ENCODE peak calls at places on chromosomes 7 and 10, in seven cellular contexts. One of them, this sample, is unnamed.

GRCh38 chr10:79380918-79381775 is 33.9 kb downstream of the PPIF start:
- DNase-seq in RWPE1: no peak
- DNase-seq in AG04450: no peak
- DNase-seq in mammary epithelial cell: no peak
- DNase-seq in H9: peak
- DNase-seq in dorsolateral prefrontal cortex: peak
- DNase-seq in pancreas: peak
- DNase-seq in this sample: no peak

GRCh38 chr7:26078437-26079362 is 73.3 kb upstream of the NFE2L3 start:
- DNase-seq in dorsolateral prefrontal cortex: peak
- DNase-seq in RWPE1: peak
- DNase-seq in pancreas: peak
- DNase-seq in mammary epithelial cell: peak
- DNase-seq in H9: peak
- DNase-seq in AG04450: no peak
- DNase-seq in this sample: peak

GRCh38 chr10:103564116-103564501 is 70.6 kb downstream of the NEURL1 start:
- DNase-seq in dorsolateral prefrontal cortex: no peak
- DNase-seq in H9: no peak
- DNase-seq in pancreas: no peak
- DNase-seq in AG04450: no peak
- DNase-seq in RWPE1: no peak
- DNase-seq in mammary epithelial cell: no peak
- DNase-seq in this sample: no peak

GRCh38 chr7:130990178-130990832 is 256.3 kb upstream of the KLF14 start:
- DNase-seq in pancreas: no peak
- DNase-seq in H9: no peak
- DNase-seq in RWPE1: no peak
- DNase-seq in mammary epithelial cell: no peak
- DNase-seq in AG04450: no peak
- DNase-seq in dorsolateral prefrontal cortex: no peak
- DNase-seq in this sample: no peak

GRCh38 chr7:25558605-25559004 is 330.3 kb upstream of the NPVF start:
- DNase-seq in mammary epithelial cell: no peak
- DNase-seq in H9: no peak
- DNase-seq in dorsolateral prefrontal cortex: no peak
- DNase-seq in RWPE1: no peak
- DNase-seq in AG04450: no peak
- DNase-seq in pancreas: no peak
- DNase-seq in this sample: no peak

GRCh38 chr10:106931159-106931852 is 233.2 kb downstream of the SORCS1 start:
- DNase-seq in H9: no peak
- DNase-seq in pancreas: no peak
- DNase-seq in AG04450: no peak
- DNase-seq in dorsolateral prefrontal cortex: no peak
- DNase-seq in mammary epithelial cell: no peak
- DNase-seq in RWPE1: no peak
- DNase-seq in this sample: no peak

GRCh38 chr7:129169171-129169643 is 19.2 kb upstream of the SMO start:
- DNase-seq in mammary epithelial cell: no peak
- DNase-seq in pancreas: no peak
- DNase-seq in dorsolateral prefrontal cortex: no peak
- DNase-seq in AG04450: no peak
- DNase-seq in H9: peak
- DNase-seq in RWPE1: peak
- DNase-seq in this sample: no peak

GRCh38 chr7:7512861-7513597 is 22.6 kb downstream of the COL28A1 start:
- DNase-seq in H9: no peak
- DNase-seq in pancreas: no peak
- DNase-seq in AG04450: no peak
- DNase-seq in mammary epithelial cell: no peak
- DNase-seq in dorsolateral prefrontal cortex: no peak
- DNase-seq in RWPE1: no peak
- DNase-seq in this sample: no peak

GRCh38 chr10:69756279-69756678 is 45.4 kb upstream of the COL13A1 start:
- DNase-seq in pancreas: no peak
- DNase-seq in AG04450: no peak
- DNase-seq in dorsolateral prefrontal cortex: no peak
- DNase-seq in H9: no peak
- DNase-seq in mammary epithelial cell: no peak
- DNase-seq in RWPE1: no peak
- DNase-seq in this sample: no peak

GRCh38 chr7:1779445-1779844 is 109.4 kb downstream of the ELFN1 start:
- DNase-seq in H9: no peak
- DNase-seq in dorsolateral prefrontal cortex: no peak
- DNase-seq in pancreas: no peak
- DNase-seq in mammary epithelial cell: no peak
- DNase-seq in RWPE1: no peak
- DNase-seq in AG04450: no peak
- DNase-seq in this sample: no peak

GRCh38 chr10:121416071-121416470 is 182.2 kb downstream of the FGFR2 start:
- DNase-seq in RWPE1: no peak
- DNase-seq in H9: no peak
- DNase-seq in mammary epithelial cell: peak
- DNase-seq in AG04450: no peak
- DNase-seq in dorsolateral prefrontal cortex: no peak
- DNase-seq in pancreas: no peak
- DNase-seq in this sample: no peak

GRCh38 chr7:95921543-95921942 is 149.2 kb downstream of the DYNC1I1 start:
- DNase-seq in mammary epithelial cell: peak
- DNase-seq in AG04450: no peak
- DNase-seq in pancreas: no peak
- DNase-seq in dorsolateral prefrontal cortex: no peak
- DNase-seq in RWPE1: peak
- DNase-seq in H9: no peak
- DNase-seq in this sample: no peak

GRCh38 chr7:105323366-105323765 is 65.4 kb downstream of the SRPK2 start:
- DNase-seq in pancreas: no peak
- DNase-seq in dorsolateral prefrontal cortex: no peak
- DNase-seq in RWPE1: no peak
- DNase-seq in H9: no peak
- DNase-seq in AG04450: no peak
- DNase-seq in mammary epithelial cell: no peak
- DNase-seq in this sample: no peak

GRCh38 chr7:142811154-142811737 is 40.5 kb downstream of the PRSS2 start:
- DNase-seq in AG04450: peak
- DNase-seq in mammary epithelial cell: peak
- DNase-seq in H9: no peak
- DNase-seq in RWPE1: peak
- DNase-seq in dorsolateral prefrontal cortex: no peak
- DNase-seq in pancreas: no peak
- DNase-seq in this sample: no peak

GRCh38 chr7:79495544-79496272 is 42.2 kb upstream of the MAGI2 start:
- DNase-seq in pancreas: no peak
- DNase-seq in RWPE1: peak
- DNase-seq in H9: no peak
- DNase-seq in dorsolateral prefrontal cortex: no peak
- DNase-seq in AG04450: peak
- DNase-seq in mammary epithelial cell: peak
- DNase-seq in this sample: no peak

GRCh38 chr7:101549734-101550133 is 79.4 kb downstream of the MYL10 start:
- DNase-seq in dorsolateral prefrontal cortex: peak
- DNase-seq in AG04450: no peak
- DNase-seq in pancreas: no peak
- DNase-seq in RWPE1: no peak
- DNase-seq in mammary epithelial cell: no peak
- DNase-seq in H9: peak
- DNase-seq in this sample: no peak

GRCh38 chr10:46282460-46283216 is 4.2 kb upstream of the ANTXRL start:
- DNase-seq in H9: peak
- DNase-seq in AG04450: peak
- DNase-seq in RWPE1: peak
- DNase-seq in pancreas: peak
- DNase-seq in dorsolateral prefrontal cortex: peak
- DNase-seq in mammary epithelial cell: peak
- DNase-seq in this sample: no peak

GRCh38 chr7:897086-897485 is 20.7 kb downstream of the GET4 start:
- DNase-seq in pancreas: no peak
- DNase-seq in dorsolateral prefrontal cortex: no peak
- DNase-seq in H9: no peak
- DNase-seq in AG04450: no peak
- DNase-seq in RWPE1: no peak
- DNase-seq in mammary epithelial cell: no peak
- DNase-seq in this sample: no peak

GRCh38 chr10:75103881-75104686 is 7.4 kb upstream of the SAMD8 start:
- DNase-seq in AG04450: no peak
- DNase-seq in mammary epithelial cell: peak
- DNase-seq in dorsolateral prefrontal cortex: no peak
- DNase-seq in RWPE1: no peak
- DNase-seq in pancreas: no peak
- DNase-seq in H9: no peak
- DNase-seq in this sample: no peak

GRCh38 chr7:1232623-1233327 is at the start of gene UNCX:
- DNase-seq in mammary epithelial cell: no peak
- DNase-seq in AG04450: no peak
- DNase-seq in H9: peak
- DNase-seq in RWPE1: no peak
- DNase-seq in dorsolateral prefrontal cortex: no peak
- DNase-seq in pancreas: no peak
- DNase-seq in this sample: no peak

GRCh38 chr10:114386446-114386845 is 17.9 kb downstream of the AFAP1L2 start:
- DNase-seq in AG04450: no peak
- DNase-seq in H9: no peak
- DNase-seq in dorsolateral prefrontal cortex: no peak
- DNase-seq in mammary epithelial cell: no peak
- DNase-seq in pancreas: no peak
- DNase-seq in RWPE1: no peak
- DNase-seq in this sample: no peak

GRCh38 chr7:108348913-108349312 is 107.3 kb downstream of the NRCAM start:
- DNase-seq in dorsolateral prefrontal cortex: no peak
- DNase-seq in RWPE1: peak
- DNase-seq in mammary epithelial cell: peak
- DNase-seq in AG04450: no peak
- DNase-seq in pancreas: no peak
- DNase-seq in H9: no peak
- DNase-seq in this sample: no peak

DNA sequence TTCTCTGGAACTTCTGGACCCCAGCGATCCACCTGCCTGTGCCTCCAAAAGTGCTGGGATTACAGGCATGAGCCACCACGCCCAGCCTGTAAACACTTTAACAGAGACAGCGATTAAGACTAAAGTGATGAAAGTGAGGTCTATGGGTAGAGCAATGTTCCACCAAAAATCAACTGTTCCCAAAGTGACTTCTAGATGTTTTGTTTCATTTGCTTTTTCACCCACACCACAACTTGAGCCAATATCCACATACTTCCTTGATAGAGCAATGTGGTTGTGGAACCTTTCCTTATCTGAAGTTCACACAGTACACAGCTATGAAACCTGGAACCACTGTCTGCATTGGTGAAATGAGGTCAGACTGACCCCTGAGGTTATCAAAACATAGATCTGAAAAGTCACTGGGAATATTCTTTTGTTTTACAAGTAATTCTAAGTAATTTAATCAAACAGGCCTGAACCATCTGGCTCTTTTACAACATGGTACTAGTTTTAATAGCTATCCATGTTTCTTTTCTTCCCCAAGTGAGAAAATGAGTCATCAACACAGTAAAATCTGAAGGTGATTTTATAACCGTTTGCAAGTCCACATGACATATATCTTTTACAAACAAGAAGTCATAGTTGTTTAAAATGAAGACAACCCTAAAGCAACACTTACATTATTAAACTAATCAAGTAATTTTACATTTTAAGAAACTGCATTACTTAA is 80.2 kb downstream of the LRRC17 start:
- DNase-seq in AG04450: peak
- DNase-seq in dorsolateral prefrontal cortex: no peak
- DNase-seq in H9: no peak
- DNase-seq in pancreas: peak
- DNase-seq in mammary epithelial cell: peak
- DNase-seq in RWPE1: peak
- DNase-seq in this sample: no peak
- H3K27ac ChIP-seq in AG04450: peak
- H3K27ac ChIP-seq in dorsolateral prefrontal cortex: peak
- H3K27ac ChIP-seq in H9: no peak
- H3K27ac ChIP-seq in pancreas: no peak
- H3K27ac ChIP-seq in mammary epithelial cell: no peak
- H3K27ac ChIP-seq in RWPE1: peak
- H3K27ac ChIP-seq in this sample: no peak

GRCh38 chr7:12625836-12626235 is 55.3 kb downstream of the SCIN start:
- DNase-seq in mammary epithelial cell: no peak
- DNase-seq in AG04450: no peak
- DNase-seq in dorsolateral prefrontal cortex: no peak
- DNase-seq in pancreas: no peak
- DNase-seq in H9: no peak
- DNase-seq in RWPE1: no peak
- DNase-seq in this sample: no peak
- H3K27ac ChIP-seq in mammary epithelial cell: no peak
- H3K27ac ChIP-seq in AG04450: no peak
- H3K27ac ChIP-seq in dorsolateral prefrontal cortex: no peak
- H3K27ac ChIP-seq in pancreas: no peak
- H3K27ac ChIP-seq in H9: no peak
- H3K27ac ChIP-seq in RWPE1: no peak
- H3K27ac ChIP-seq in this sample: no peak

DNA sequence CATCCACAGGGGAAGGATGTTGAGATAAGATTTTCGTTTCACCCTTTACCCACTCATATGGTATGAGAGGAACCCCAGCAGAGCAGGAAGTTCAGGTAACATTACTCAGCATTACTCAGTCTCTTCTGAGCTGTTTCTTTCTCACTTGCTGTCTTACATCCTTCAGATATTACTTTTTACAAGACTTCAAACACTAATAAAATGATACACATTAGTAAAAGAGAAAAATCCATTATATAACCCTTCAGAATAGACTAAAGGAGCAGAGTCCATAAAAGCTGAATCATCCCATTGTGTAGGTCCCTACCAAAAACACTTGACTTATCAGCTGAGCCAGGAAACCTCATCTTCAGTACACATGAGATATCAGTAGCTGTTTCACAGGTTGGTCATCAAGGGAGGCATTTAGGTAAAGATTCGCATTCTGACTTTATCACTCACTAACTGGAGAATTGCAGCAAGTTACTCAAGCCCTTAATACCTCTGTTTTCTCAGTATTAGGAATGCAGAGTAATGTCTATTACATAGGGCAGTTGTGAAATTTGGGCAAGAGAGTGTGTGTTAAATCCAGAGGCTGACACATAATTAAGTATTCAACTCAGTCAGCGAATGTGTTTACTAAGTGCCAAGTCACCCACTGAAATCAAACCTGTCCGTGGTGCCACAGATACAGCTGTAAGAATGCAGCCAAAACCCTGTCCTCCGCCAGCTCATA is 44.7 kb downstream of the KLF6 start:
- DNase-seq in mammary epithelial cell: peak
- DNase-seq in AG04450: no peak
- DNase-seq in H9: no peak
- DNase-seq in pancreas: no peak
- DNase-seq in dorsolateral prefrontal cortex: no peak
- DNase-seq in RWPE1: peak
- DNase-seq in this sample: no peak
- H3K27ac ChIP-seq in mammary epithelial cell: peak
- H3K27ac ChIP-seq in AG04450: no peak
- H3K27ac ChIP-seq in H9: no peak
- H3K27ac ChIP-seq in pancreas: no peak
- H3K27ac ChIP-seq in dorsolateral prefrontal cortex: no peak
- H3K27ac ChIP-seq in RWPE1: no peak
- H3K27ac ChIP-seq in this sample: peak

DNA sequence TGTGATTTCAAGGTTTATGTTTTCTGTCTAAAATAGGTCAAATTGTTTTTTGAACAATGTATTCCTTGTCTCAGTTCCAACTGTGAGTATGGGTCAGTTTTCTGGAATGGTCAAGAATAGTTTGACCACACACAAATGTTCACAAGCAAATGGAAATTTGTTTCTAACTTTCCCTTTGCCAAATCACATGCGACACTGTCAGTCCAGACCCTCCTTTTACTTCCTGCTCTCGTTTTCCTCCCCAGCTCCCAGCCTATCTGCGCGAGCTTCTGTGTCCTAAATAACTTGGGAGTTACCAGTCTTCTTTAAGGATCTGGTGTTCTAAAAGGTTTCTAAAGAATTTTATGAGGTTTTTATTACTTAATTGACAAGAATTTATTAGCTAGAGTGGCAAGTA is 266.0 kb upstream of the KLF6 start:
- DNase-seq in mammary epithelial cell: no peak
- DNase-seq in pancreas: no peak
- DNase-seq in H9: no peak
- DNase-seq in dorsolateral prefrontal cortex: no peak
- DNase-seq in RWPE1: no peak
- DNase-seq in AG04450: no peak
- DNase-seq in this sample: no peak
- H3K27ac ChIP-seq in mammary epithelial cell: no peak
- H3K27ac ChIP-seq in pancreas: peak
- H3K27ac ChIP-seq in H9: no peak
- H3K27ac ChIP-seq in dorsolateral prefrontal cortex: peak
- H3K27ac ChIP-seq in RWPE1: no peak
- H3K27ac ChIP-seq in AG04450: no peak
- H3K27ac ChIP-seq in this sample: peak